ENCODE peak calls at places on chromosomes 16 and 17, in nine cellular contexts. D, N, R, Q, A, K, U, E and Y are unnamed samples.

GRCh38 chr16:19183187-19183586 is 15.1 kb downstream of the SYT17 start:
- DNase-seq in D (no peak), N (no peak), R (no peak), Q (no peak), A (no peak), K (no peak), U (no peak), E (no peak), Y (no peak)

GRCh38 chr16:15689290-15689689 is 39.2 kb downstream of the NDE1 start:
- DNase-seq in D (peak; percentile 49), N (no peak), R (no peak), Q (no peak), A (no peak), K (peak; percentile 66), U (no peak), E (peak; percentile 52), Y (no peak)

GRCh38 chr17:61124562-61124961 is 275.1 kb upstream of the TBX2 start:
- DNase-seq in D (no peak), N (no peak), R (no peak), Q (no peak), A (no peak), K (no peak), U (no peak), E (no peak), Y (no peak)

GRCh38 chr16:50692644-50692998 is 785 bp upstream of the NOD2 start:
- DNase-seq in D (no peak), N (no peak), R (no peak), Q (no peak), A (no peak), K (no peak), U (no peak), E (no peak), Y (no peak)

GRCh38 chr16:56611281-56611833 is 3.0 kb downstream of the MT2A start:
- DNase-seq in D (peak; percentile 67), N (no peak), R (no peak), Q (no peak), A (no peak), K (peak; percentile 75), U (no peak), E (peak; percentile 49), Y (no peak)

GRCh38 chr16:87465306-87465705 is 27.5 kb downstream of the ZCCHC14 start:
- DNase-seq in D (peak; percentile 82), N (no peak), R (peak; percentile 38), Q (peak; percentile 52), A (no peak), K (peak; percentile 93), U (peak; percentile 79), E (peak; percentile 89), Y (no peak)

GRCh38 chr16:68596266-68596665 is 48.8 kb upstream of the CDH3 start:
- DNase-seq in D (no peak), N (no peak), R (no peak), Q (no peak), A (no peak), K (no peak), U (no peak), E (no peak), Y (no peak)

GRCh38 chr17:40015005-40015997 is at the start of gene CSF3:
- DNase-seq in D (no peak), N (no peak), R (no peak), Q (peak; percentile 19), A (no peak), K (no peak), U (peak; percentile 33), E (no peak), Y (no peak)

GRCh38 chr17:12590417-12590816 is 75.3 kb upstream of the MYOCD start:
- DNase-seq in D (no peak), N (no peak), R (no peak), Q (no peak), A (no peak), K (no peak), U (no peak), E (no peak), Y (no peak)

GRCh38 chr17:16037636-16038035 is 38.0 kb downstream of the TTC19 start:
- DNase-seq in D (peak; percentile 27), N (no peak), R (no peak), Q (no peak), A (no peak), K (peak; percentile 57), U (no peak), E (peak; percentile 54), Y (peak; percentile 54)

GRCh38 chr17:66485272-66485947 is 183.0 kb downstream of the PRKCA start:
- DNase-seq in D (no peak), N (no peak), R (no peak), Q (no peak), A (no peak), K (no peak), U (no peak), E (no peak), Y (no peak)

GRCh38 chr16:10791048-10791447 is 27.5 kb downstream of the TVP23A start:
- DNase-seq in D (no peak), N (no peak), R (no peak), Q (no peak), A (no peak), K (no peak), U (no peak), E (no peak), Y (no peak)

DNA sequence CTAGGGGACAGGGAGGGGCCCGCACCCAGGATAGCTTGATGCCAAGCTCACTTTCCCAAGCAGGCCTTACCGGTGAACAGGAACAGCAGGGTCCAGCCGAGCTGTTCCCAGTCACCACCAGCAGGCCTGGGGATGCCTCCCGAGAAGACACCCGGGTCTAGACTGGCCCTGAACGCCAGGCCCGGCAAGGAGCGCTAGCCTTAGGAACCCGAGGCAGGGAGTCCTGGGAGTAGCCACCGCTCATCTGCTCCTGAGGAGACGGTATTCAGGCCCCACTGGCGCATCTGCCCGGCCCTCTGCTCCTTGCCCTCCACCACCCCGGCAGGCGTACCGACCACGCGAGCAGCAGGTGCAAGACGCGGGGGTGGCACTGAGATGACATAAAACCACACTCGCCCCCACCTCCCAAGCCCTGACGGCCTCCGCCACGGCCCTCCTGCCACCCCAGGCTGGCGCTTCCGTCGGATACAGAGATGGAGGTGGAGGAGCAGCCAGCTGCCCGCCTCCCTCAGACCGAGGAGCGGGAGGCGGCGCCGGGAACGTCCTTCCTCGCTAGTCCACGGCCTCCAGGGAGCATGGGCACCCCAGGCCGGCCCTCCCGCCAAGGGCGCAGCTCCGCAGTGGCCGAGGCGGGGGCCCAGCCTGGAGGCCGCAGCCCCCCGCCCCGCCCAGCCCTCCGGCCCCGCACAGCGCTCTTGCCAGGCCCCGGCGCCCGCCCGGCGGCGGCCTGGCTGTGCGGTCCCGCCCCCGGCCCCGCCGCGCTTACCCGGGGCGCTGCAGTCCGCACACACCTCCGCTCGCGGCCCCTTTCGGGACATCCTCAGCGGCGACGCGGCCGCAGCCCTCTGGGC is 662 bp downstream of the GIT1 start:
- DNase-seq in D (peak; percentile 29), N (no peak), R (peak; percentile 74), Q (peak; percentile 58), A (no peak), K (peak; percentile 69), U (peak; percentile 67), E (peak; percentile 24), Y (peak; percentile 36)
- H2AFZ ChIP-seq in D (peak overlapping the region; percentile 80), N (peak overlapping the region; percentile 68), R (peak overlapping the region; percentile 32), Q (no peak overlapping the region), A (no peak overlapping the region), K (peak overlapping the region; percentile 54), U (peak overlapping the region; percentile 9), E (peak overlapping the region; percentile 29), Y (peak overlapping the region; percentile 57)

DNA sequence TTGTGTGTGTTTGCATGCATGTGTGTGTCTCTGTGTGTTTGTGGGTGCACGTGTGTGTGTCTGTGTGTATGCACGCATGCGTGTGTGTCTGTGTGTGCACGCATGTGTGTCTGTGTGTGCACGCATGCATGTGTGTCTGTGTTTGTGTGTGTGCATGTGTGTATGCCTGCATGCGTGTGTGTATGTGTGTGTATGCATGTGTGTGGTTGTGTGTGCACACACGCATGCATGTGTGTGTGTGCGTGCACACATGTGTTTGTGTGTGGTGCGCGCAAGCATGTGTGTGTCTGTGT is 239.9 kb upstream of the TNRC6C start:
- DNase-seq in D (no peak), N (no peak), R (no peak), Q (no peak), A (no peak), K (no peak), U (no peak), E (no peak), Y (no peak)
- H3K9me3 ChIP-seq in D (no peaks in the 10 kb centered on the region), N (peaks cover 6% of the 10 kb centered on the region), R (peaks cover 4% of the 10 kb centered on the region), Q (peaks cover 16% of the 10 kb centered on the region), A (peaks cover 3% of the 10 kb centered on the region), K (no peaks in the 10 kb centered on the region), U (no peaks in the 10 kb centered on the region), E (no peaks in the 10 kb centered on the region), Y (no peaks in the 10 kb centered on the region)

GRCh38 chr17:4522661-4523060 is 24.0 kb downstream of the SPNS2 start:
- DNase-seq in D (no peak), N (no peak), R (no peak), Q (no peak), A (no peak), K (no peak), U (no peak), E (no peak), Y (no peak)

GRCh38 chr17:4529533-4530152 is 25.5 kb downstream of the MYBBP1A start:
- DNase-seq in D (no peak), N (no peak), R (no peak), Q (no peak), A (no peak), K (no peak), U (no peak), E (no peak), Y (no peak)

GRCh38 chr17:4523946-4524345 is 25.3 kb downstream of the SPNS2 start:
- DNase-seq in D (no peak), N (no peak), R (no peak), Q (no peak), A (no peak), K (no peak), U (no peak), E (no peak), Y (no peak)

GRCh38 chr17:4527552-4527951 is 27.6 kb downstream of the MYBBP1A start:
- DNase-seq in D (no peak), N (no peak), R (no peak), Q (no peak), A (no peak), K (no peak), U (no peak), E (no peak), Y (no peak)

DNA sequence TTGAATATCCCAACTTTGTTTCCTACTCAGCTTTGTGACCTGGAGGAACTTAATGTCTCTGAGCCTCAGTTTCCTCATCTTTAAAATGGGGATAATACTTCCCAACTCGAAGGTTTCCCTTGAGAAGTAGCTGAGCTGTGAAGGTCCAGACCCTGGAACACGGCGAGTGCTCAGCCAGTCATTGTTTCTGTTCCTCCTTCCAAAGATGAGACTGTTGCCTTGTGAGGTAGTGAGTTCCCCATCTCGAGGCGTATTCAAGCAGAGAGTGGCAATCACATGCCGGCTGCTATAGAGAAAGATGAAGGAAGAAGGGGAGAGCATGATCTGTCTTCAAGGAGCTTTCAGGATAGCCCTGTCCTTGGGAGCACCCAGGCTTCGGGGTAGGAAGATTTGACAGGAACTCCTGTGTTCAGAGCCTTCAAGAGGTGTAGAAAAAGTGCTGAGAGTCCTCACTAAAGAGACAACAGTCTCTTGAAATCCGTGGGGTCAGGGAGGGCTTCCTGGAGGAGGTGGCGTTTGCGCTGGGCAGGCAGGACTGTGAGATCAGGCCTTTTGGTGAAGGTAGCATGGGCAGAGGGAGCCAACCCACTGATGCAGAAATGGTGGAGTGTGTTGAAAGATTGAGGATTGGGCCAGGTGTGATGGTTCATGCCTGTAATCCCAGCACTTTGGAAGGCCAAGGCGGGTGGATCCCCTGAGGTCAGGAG is 27.2 kb downstream of the SPNS2 start:
- DNase-seq in D (no peak), N (no peak), R (no peak), Q (no peak), A (no peak), K (no peak), U (no peak), E (no peak), Y (no peak)
- H3K27me3 ChIP-seq in D (peaks cover 23% of the 10 kb centered on the region), N (no peaks in the 10 kb centered on the region), R (peaks cover 7% of the 10 kb centered on the region), Q (no peaks in the 10 kb centered on the region), A (peaks cover 14% of the 10 kb centered on the region), K (peaks cover 25% of the 10 kb centered on the region), U (no peaks in the 10 kb centered on the region), E (peaks cover 6% of the 10 kb centered on the region), Y (no peaks in the 10 kb centered on the region)

GRCh38 chr17:35775039-35775438 is 14.4 kb downstream of the C17orf50 start:
- DNase-seq in D (no peak), N (no peak), R (no peak), Q (peak; percentile 69), A (no peak), K (no peak), U (no peak), E (no peak), Y (no peak)
- H2AFZ ChIP-seq in D (no peak overlapping the region), N (peak overlapping the region; percentile 80), R (no peak overlapping the region), Q (no peak overlapping the region), A (no peak overlapping the region), K (no peak overlapping the region), U (no peak overlapping the region), E (no peak overlapping the region), Y (no peak overlapping the region)